ENCODE peak calls at places on chromosomes 5 and 9, in six cellular contexts. F, H, V, E, R and T are unnamed samples.

GRCh38 chr9:93678199-93679019 is 102.0 kb downstream of the PHF2 start:
- DNase-seq in F (no peak), H (no peak), V (peak), E (no peak), R (no peak), T (no peak)

GRCh38 chr5:96687812-96688453 is 25.8 kb downstream of the CAST start:
- DNase-seq in F (peak), H (peak), V (peak), E (peak), R (no peak), T (no peak)

GRCh38 chr9:4550777-4551476 is 60.7 kb downstream of the SLC1A1 start:
- DNase-seq in F (no peak), H (no peak), V (no peak), E (no peak), R (no peak), T (no peak)

GRCh38 chr5:172920447-172920849 is 38.8 kb upstream of the RPL26L1 start:
- DNase-seq in F (no peak), H (peak), V (no peak), E (no peak), R (no peak), T (no peak)

GRCh38 chr9:31140316-31140715 is 1244.1 kb upstream of the ACO1 start:
- DNase-seq in F (peak), H (no peak), V (peak), E (peak), R (no peak), T (no peak)

GRCh38 chr5:41003670-41004376 is 67.3 kb downstream of the MROH2B start:
- DNase-seq in F (no peak), H (no peak), V (no peak), E (no peak), R (no peak), T (no peak)

GRCh38 chr9:89372230-89372816 is 54.0 kb downstream of the SECISBP2 start:
- DNase-seq in F (no peak), H (peak), V (no peak), E (no peak), R (no peak), T (no peak)

GRCh38 chr5:111463304-111463703 is 49.0 kb downstream of the STARD4 start:
- DNase-seq in F (no peak), H (no peak), V (no peak), E (no peak), R (no peak), T (no peak)

GRCh38 chr5:181281077-181281983 is 20.4 kb upstream of the TRIM52 start:
- DNase-seq in F (no peak), H (peak), V (peak), E (peak), R (no peak), T (no peak)

GRCh38 chr9:126152622-126153362 is 173.8 kb upstream of the MVB12B start:
- DNase-seq in F (no peak), H (no peak), V (no peak), E (no peak), R (no peak), T (no peak)

GRCh38 chr9:96022445-96023031 is 147.0 kb downstream of the ERCC6L2 start:
- DNase-seq in F (no peak), H (peak), V (peak), E (no peak), R (no peak), T (no peak)

GRCh38 chr9:134501266-134502181 is 140.1 kb upstream of the COL5A1 start:
- DNase-seq in F (no peak), H (no peak), V (peak), E (no peak), R (no peak), T (no peak)

GRCh38 chr5:10065428-10066000 is 184.2 kb downstream of the ATPSCKMT start:
- DNase-seq in F (no peak), H (no peak), V (no peak), E (no peak), R (no peak), T (no peak)

GRCh38 chr9:84811726-84812074 is 142.2 kb downstream of the NTRK2 start:
- DNase-seq in F (no peak), H (no peak), V (no peak), E (no peak), R (no peak), T (no peak)

GRCh38 chr9:40914772-40915659 is 213.5 kb downstream of the FOXD4L6 start:
- DNase-seq in F (no peak), H (no peak), V (no peak), E (no peak), R (no peak), T (no peak)

GRCh38 chr5:39399135-39400036 is 25.4 kb downstream of the DAB2 start:
- DNase-seq in F (peak), H (peak), V (no peak), E (peak), R (no peak), T (peak)

GRCh38 chr9:125631391-125632085 is 75.5 kb downstream of the MAPKAP1 start:
- DNase-seq in F (no peak), H (peak), V (peak), E (peak), R (no peak), T (peak)

GRCh38 chr5:75020016-75020656 is 32.2 kb downstream of the GCNT4 start:
- DNase-seq in F (no peak), H (no peak), V (no peak), E (peak), R (no peak), T (no peak)

DNA sequence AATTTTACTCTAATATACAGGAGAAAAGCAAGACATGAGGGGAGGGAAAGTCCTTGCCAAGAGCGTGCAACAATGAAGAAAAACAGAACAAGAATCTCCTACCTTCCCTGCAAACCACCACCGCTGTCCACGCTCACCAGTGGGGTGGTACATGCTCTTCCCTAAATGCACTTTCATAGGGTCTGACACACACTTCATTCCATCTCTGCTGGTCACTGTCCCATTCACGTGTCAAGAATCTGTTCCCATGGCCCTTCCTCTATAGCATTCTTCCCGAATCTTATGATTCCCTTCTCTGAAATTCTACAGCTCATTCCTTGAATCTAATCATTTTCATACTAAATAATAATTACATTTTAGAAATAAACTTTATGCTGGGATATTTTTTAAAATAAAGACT is 11.4 kb upstream of the DNAH5 start:
- DNase-seq in F (no peak), H (no peak), V (no peak), E (no peak), R (no peak), T (no peak)
- TF ChIP-seq SIN3A in F (no peak), H (no peak), V (no peak), E (no peak), R (no peak), T (no peak)

GRCh38 chr5:116358911-116359418 is 215.7 kb downstream of the SEMA6A start:
- DNase-seq in F (no peak), H (no peak), V (no peak), E (no peak), R (peak), T (no peak)
- TF ChIP-seq REST in F (no peak), H (no peak), V (no peak), E (no peak), R (no peak), T (no peak)

GRCh38 chr5:52725781-52726180 is 61.9 kb upstream of the ITGA1 start:
- DNase-seq in F (no peak), H (no peak), V (no peak), E (no peak), R (no peak), T (no peak)

GRCh38 chr5:52728201-52728600 is 59.5 kb upstream of the ITGA1 start:
- DNase-seq in F (no peak), H (no peak), V (no peak), E (no peak), R (no peak), T (no peak)

GRCh38 chr5:52728686-52729085 is 59.0 kb upstream of the ITGA1 start:
- DNase-seq in F (no peak), H (no peak), V (no peak), E (no peak), R (no peak), T (no peak)

GRCh38 chr5:52727001-52727400 is 60.7 kb upstream of the ITGA1 start:
- DNase-seq in F (no peak), H (no peak), V (no peak), E (no peak), R (no peak), T (no peak)

DNA sequence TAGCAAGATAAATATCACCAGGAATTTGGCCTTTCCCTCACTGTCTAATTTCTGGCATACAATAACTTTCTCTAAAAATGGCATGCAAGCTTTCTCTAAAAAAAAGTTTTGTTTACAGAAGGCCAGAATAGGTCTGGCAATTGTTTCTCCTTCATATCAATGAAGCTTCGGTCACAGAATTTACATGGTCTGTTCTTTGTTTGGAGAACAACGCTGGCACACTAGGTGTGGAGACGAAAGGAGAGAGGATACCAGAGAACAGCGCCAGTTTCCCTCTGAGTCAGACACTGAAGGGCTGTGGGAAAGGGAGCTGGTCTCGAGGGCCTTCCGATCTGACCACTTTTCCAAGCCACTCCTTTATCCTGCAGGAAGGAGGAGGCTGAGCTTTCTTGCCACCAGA is 60.1 kb upstream of the ITGA1 start:
- DNase-seq in F (no peak), H (no peak), V (no peak), E (no peak), R (no peak), T (no peak)
- TF ChIP-seq POLR2AphosphoS5 in F (no peak), H (no peak), V (no peak), E (no peak), R (no peak), T (no peak)

DNA sequence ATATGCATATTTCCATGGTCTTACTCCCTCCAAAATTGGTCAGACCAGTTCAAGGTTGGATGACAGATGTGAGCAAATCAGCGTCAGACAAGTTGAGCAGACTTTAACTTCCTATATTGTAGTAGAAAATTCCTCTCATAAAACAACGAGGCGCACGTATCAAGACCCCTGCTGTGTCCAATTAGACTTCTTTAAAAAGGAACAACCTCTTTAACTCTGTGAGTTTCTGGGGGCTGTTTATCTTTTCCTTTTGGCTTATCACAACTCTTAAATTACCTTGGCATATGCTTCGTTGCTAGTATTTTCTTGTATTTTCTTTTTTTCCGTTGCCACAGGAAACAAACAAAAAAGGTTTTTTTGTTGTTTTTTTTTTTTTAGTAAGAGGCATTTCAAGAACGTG is 398.2 kb upstream of the WWC1 start:
- DNase-seq in F (no peak), H (no peak), V (no peak), E (no peak), R (no peak), T (no peak)
- TF ChIP-seq SIN3A in F (no peak), H (no peak), V (no peak), E (no peak), R (no peak), T (no peak)

GRCh38 chr9:80948107-80948506 is 741.2 kb downstream of the TLE1 start:
- DNase-seq in F (no peak), H (no peak), V (no peak), E (no peak), R (no peak), T (no peak)
- TF ChIP-seq REST in F (no peak), H (no peak), V (no peak), E (no peak), R (no peak), T (no peak)

GRCh38 chr5:141823056-141823455 is 55.2 kb downstream of the PCDH1 start:
- DNase-seq in F (no peak), H (no peak), V (no peak), E (no peak), R (no peak), T (no peak)

GRCh38 chr5:141825241-141825671 is 53.0 kb downstream of the PCDH1 start:
- DNase-seq in F (no peak), H (no peak), V (peak), E (no peak), R (no peak), T (no peak)

GRCh38 chr5:141821430-141821925 is 56.7 kb downstream of the PCDH1 start:
- DNase-seq in F (peak), H (peak), V (peak), E (no peak), R (no peak), T (no peak)

GRCh38 chr5:141824717-141825116 is 53.5 kb downstream of the PCDH1 start:
- DNase-seq in F (no peak), H (no peak), V (no peak), E (no peak), R (no peak), T (no peak)

DNA sequence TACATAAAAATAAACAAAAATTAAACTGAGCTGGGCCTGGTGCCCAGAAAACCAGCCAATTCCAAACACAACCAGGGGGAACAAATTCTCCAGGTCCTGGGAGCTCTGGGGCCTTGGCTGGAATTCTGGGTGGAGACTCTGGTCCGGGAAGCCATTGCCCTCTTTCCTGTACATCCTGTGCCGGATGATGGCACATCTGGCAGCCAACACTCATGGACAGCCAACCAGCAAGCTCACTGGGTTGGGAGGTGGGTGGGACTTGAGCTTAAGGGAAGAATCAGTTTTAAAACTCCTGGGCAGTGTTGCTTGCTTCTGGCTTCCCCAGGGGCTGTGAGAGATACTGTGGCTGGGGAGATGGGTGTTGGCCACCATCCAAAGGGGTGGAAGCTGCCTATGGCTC is 56.1 kb downstream of the PCDH1 start:
- DNase-seq in F (no peak), H (no peak), V (no peak), E (no peak), R (no peak), T (no peak)
- TF ChIP-seq POLR2AphosphoS5 in F (no peak), H (no peak), V (no peak), E (no peak), R (no peak), T (no peak)

DNA sequence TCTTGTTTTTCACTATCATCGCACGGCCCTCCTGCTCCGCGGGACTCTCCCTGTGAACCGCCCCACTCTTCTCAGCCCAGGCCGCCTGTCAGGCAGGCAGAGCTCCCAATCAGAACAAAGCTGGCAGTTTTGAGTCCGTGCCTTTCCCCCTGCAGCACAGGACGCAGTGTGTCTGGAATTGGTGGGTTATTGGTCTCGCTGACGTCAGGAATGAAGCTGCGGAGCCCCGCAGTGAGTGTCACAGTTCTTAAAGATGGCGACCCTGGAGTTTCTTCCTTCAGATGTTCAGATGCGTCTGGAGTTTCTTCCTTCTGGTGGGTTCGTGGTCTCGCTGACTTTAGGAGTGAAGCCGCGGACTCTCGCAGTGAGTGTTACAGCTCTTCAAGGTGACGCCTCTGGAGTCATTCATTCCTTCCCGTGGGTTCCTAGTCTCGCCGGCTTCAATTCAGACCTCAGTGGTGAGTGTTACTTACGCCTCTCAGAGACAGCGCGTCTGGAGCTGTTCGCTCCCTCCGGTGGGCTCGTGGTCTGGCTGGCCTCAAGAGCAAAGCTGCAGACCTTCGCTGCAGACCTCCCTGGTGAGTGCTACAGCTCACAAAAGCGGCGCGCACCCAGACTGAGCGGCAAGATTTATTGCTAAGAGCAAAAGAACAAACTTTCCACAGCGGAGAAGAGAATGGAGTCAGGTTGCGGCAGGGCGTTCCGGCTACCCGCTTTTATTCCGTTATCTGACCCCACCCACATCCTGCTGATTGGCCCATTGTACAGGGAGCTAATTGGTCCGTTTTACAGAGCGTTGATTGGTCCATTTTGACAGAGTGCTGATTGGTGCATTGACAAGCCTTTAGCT is 7.4 kb downstream of the ZDHHC11B start:
- DNase-seq in F (no peak), H (peak), V (peak), E (no peak), R (no peak), T (no peak)
- TF ChIP-seq SIN3A in F (no peak), H (no peak), V (no peak), E (no peak), R (no peak), T (no peak)

GRCh38 chr5:90529234-90529938 is at the start of gene LYSMD3:
- DNase-seq in F (peak), H (peak), V (peak), E (peak), R (peak), T (peak)

GRCh38 chr5:90533794-90534193 is 4.4 kb upstream of the LYSMD3 start:
- DNase-seq in F (no peak), H (peak), V (no peak), E (no peak), R (no peak), T (no peak)

GRCh38 chr5:90529939-90530677 is 724 bp upstream of the LYSMD3 start:
- DNase-seq in F (peak), H (peak), V (peak), E (peak), R (peak), T (peak)

GRCh38 chr5:90530736-90531487 is 1.5 kb upstream of the LYSMD3 start:
- DNase-seq in F (no peak), H (peak), V (no peak), E (no peak), R (no peak), T (no peak)

DNA sequence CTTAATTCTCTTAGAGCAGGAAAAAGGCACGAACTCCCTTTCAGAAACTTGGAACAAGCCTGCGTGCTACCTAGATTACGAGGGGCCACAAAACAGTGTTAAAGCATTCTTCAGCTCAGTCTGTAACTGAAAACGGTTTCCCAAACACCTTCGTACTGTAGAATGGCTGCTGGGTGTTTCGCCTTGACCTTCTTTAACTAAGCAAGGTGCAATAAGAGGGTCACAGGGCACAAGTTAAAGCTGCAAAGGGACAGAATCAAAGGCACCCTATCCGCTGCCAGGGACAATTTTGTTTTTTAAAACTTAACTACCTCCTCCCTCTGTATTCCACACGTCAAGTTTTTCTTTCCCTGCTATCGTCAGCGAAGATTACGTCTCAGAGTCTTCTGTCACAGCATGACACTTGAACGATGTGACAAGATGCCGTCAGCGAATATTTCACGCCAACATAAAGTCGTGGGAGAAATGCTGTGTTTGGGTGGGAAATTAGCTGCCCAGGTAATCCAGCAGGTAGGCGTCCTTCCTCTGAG is 615 bp downstream of the LYSMD3 start:
- DNase-seq in F (no peak), H (peak), V (peak), E (no peak), R (no peak), T (no peak)
- TF ChIP-seq REST in F (no peak), H (no peak), V (no peak), E (no peak), R (no peak), T (no peak)

GRCh38 chr5:102957141-102957540 is 162.8 kb downstream of the GIN1 start:
- DNase-seq in F (no peak), H (no peak), V (no peak), E (no peak), R (no peak), T (no peak)
- TF ChIP-seq POLR2AphosphoS5 in F (no peak), H (no peak), V (no peak), E (no peak), R (no peak), T (no peak)

GRCh38 chr9:107480386-107480789 is 9.2 kb downstream of the KLF4 start:
- DNase-seq in F (no peak), H (peak), V (no peak), E (no peak), R (no peak), T (no peak)
- TF ChIP-seq SIN3A in F (no peak), H (no peak), V (no peak), E (no peak), R (no peak), T (no peak)